ENCODE peak calls at places on chromosomes 11 and 22, in five cellular contexts. One of them, this sample, is unnamed.

GRCh38 chr11:46391578-46392420 is at the start of gene CHRM4:
- DNase-seq in neuronal stem cell: no peak
- DNase-seq in heart right ventricle: peak
- DNase-seq in effector memory CD4-positive, alpha-beta T cell: no peak
- DNase-seq in small intestine: peak
- DNase-seq in this sample: no peak

GRCh38 chr22:50072714-50073538 is 12.3 kb downstream of the MLC1 start:
- DNase-seq in neuronal stem cell: no peak
- DNase-seq in heart right ventricle: no peak
- DNase-seq in effector memory CD4-positive, alpha-beta T cell: no peak
- DNase-seq in small intestine: no peak
- DNase-seq in this sample: no peak

GRCh38 chr11:28269621-28270020 is 161.4 kb downstream of the METTL15 start:
- DNase-seq in neuronal stem cell: no peak
- DNase-seq in heart right ventricle: no peak
- DNase-seq in effector memory CD4-positive, alpha-beta T cell: no peak
- DNase-seq in small intestine: no peak
- DNase-seq in this sample: no peak

GRCh38 chr11:67627394-67627787 is 2.3 kb downstream of the NUDT8 start:
- DNase-seq in neuronal stem cell: no peak
- DNase-seq in heart right ventricle: peak
- DNase-seq in effector memory CD4-positive, alpha-beta T cell: no peak
- DNase-seq in small intestine: no peak
- DNase-seq in this sample: no peak

GRCh38 chr11:23573430-23573829 is 713.2 kb upstream of the CCDC179 start:
- DNase-seq in neuronal stem cell: no peak
- DNase-seq in heart right ventricle: no peak
- DNase-seq in effector memory CD4-positive, alpha-beta T cell: no peak
- DNase-seq in small intestine: no peak
- DNase-seq in this sample: no peak

GRCh38 chr11:78203184-78203583 is 14.5 kb downstream of the USP35 start:
- DNase-seq in neuronal stem cell: no peak
- DNase-seq in heart right ventricle: no peak
- DNase-seq in effector memory CD4-positive, alpha-beta T cell: peak
- DNase-seq in small intestine: peak
- DNase-seq in this sample: no peak

GRCh38 chr22:46073683-46074504 is 76.4 kb upstream of the PPARA start:
- DNase-seq in neuronal stem cell: no peak
- DNase-seq in heart right ventricle: peak
- DNase-seq in effector memory CD4-positive, alpha-beta T cell: no peak
- DNase-seq in small intestine: peak
- DNase-seq in this sample: no peak

GRCh38 chr22:47152938-47153337 is 390.5 kb downstream of the TBC1D22A start:
- DNase-seq in neuronal stem cell: no peak
- DNase-seq in heart right ventricle: no peak
- DNase-seq in effector memory CD4-positive, alpha-beta T cell: no peak
- DNase-seq in small intestine: no peak
- DNase-seq in this sample: no peak

GRCh38 chr11:68684385-68685356 is at the start of gene GAL:
- DNase-seq in neuronal stem cell: no peak
- DNase-seq in heart right ventricle: no peak
- DNase-seq in effector memory CD4-positive, alpha-beta T cell: no peak
- DNase-seq in small intestine: no peak
- DNase-seq in this sample: no peak

GRCh38 chr11:606245-606644 is 9.5 kb downstream of the IRF7 start:
- DNase-seq in neuronal stem cell: no peak
- DNase-seq in heart right ventricle: peak
- DNase-seq in effector memory CD4-positive, alpha-beta T cell: no peak
- DNase-seq in small intestine: no peak
- DNase-seq in this sample: no peak

GRCh38 chr11:36399236-36399635 is 103.1 kb downstream of the PRR5L start:
- DNase-seq in neuronal stem cell: no peak
- DNase-seq in heart right ventricle: no peak
- DNase-seq in effector memory CD4-positive, alpha-beta T cell: no peak
- DNase-seq in small intestine: no peak
- DNase-seq in this sample: no peak

GRCh38 chr11:8934735-8935478 is 2.2 kb upstream of the C11orf16 start:
- DNase-seq in neuronal stem cell: no peak
- DNase-seq in heart right ventricle: no peak
- DNase-seq in effector memory CD4-positive, alpha-beta T cell: no peak
- DNase-seq in small intestine: no peak
- DNase-seq in this sample: no peak

GRCh38 chr22:19120829-19121630 is 1.2 kb downstream of the DGCR2 start:
- DNase-seq in neuronal stem cell: no peak
- DNase-seq in heart right ventricle: no peak
- DNase-seq in effector memory CD4-positive, alpha-beta T cell: no peak
- DNase-seq in small intestine: peak
- DNase-seq in this sample: no peak

GRCh38 chr11:2531277-2531986 is 86.6 kb downstream of the KCNQ1 start:
- DNase-seq in neuronal stem cell: peak
- DNase-seq in heart right ventricle: peak
- DNase-seq in effector memory CD4-positive, alpha-beta T cell: peak
- DNase-seq in small intestine: peak
- DNase-seq in this sample: peak

GRCh38 chr11:17333799-17334586 is 17.6 kb upstream of the NCR3LG1 start:
- DNase-seq in neuronal stem cell: no peak
- DNase-seq in heart right ventricle: peak
- DNase-seq in effector memory CD4-positive, alpha-beta T cell: no peak
- DNase-seq in small intestine: no peak
- DNase-seq in this sample: no peak

GRCh38 chr22:36822581-36822980 is 5.7 kb upstream of the PVALB start:
- DNase-seq in neuronal stem cell: no peak
- DNase-seq in heart right ventricle: no peak
- DNase-seq in effector memory CD4-positive, alpha-beta T cell: no peak
- DNase-seq in small intestine: no peak
- DNase-seq in this sample: no peak

GRCh38 chr11:26187639-26188038 is 144.3 kb upstream of the ANO3 start:
- DNase-seq in neuronal stem cell: no peak
- DNase-seq in heart right ventricle: no peak
- DNase-seq in effector memory CD4-positive, alpha-beta T cell: no peak
- DNase-seq in small intestine: no peak
- DNase-seq in this sample: no peak

GRCh38 chr11:10294289-10294953 is 402 bp upstream of the SBF2 start:
- DNase-seq in neuronal stem cell: no peak
- DNase-seq in heart right ventricle: peak
- DNase-seq in effector memory CD4-positive, alpha-beta T cell: no peak
- DNase-seq in small intestine: peak
- DNase-seq in this sample: no peak

GRCh38 chr11:125345706-125346561 is 150.1 kb downstream of the FEZ1 start:
- DNase-seq in neuronal stem cell: peak
- DNase-seq in heart right ventricle: peak
- DNase-seq in effector memory CD4-positive, alpha-beta T cell: peak
- DNase-seq in small intestine: peak
- DNase-seq in this sample: peak

GRCh38 chr22:45962431-45962712 is 14.6 kb downstream of the WNT7B start:
- DNase-seq in neuronal stem cell: no peak
- DNase-seq in heart right ventricle: no peak
- DNase-seq in effector memory CD4-positive, alpha-beta T cell: no peak
- DNase-seq in small intestine: no peak
- DNase-seq in this sample: no peak

GRCh38 chr22:41822289-41823057 is 10.4 kb upstream of the SREBF2 start:
- DNase-seq in neuronal stem cell: no peak
- DNase-seq in heart right ventricle: no peak
- DNase-seq in effector memory CD4-positive, alpha-beta T cell: no peak
- DNase-seq in small intestine: peak
- DNase-seq in this sample: no peak

GRCh38 chr11:33388793-33389525 is 131.8 kb downstream of the HIPK3 start:
- DNase-seq in neuronal stem cell: no peak
- DNase-seq in heart right ventricle: no peak
- DNase-seq in effector memory CD4-positive, alpha-beta T cell: no peak
- DNase-seq in small intestine: no peak
- DNase-seq in this sample: no peak

GRCh38 chr22:41479671-41480396 is 10.9 kb downstream of the ACO2 start:
- DNase-seq in neuronal stem cell: peak
- DNase-seq in heart right ventricle: no peak
- DNase-seq in effector memory CD4-positive, alpha-beta T cell: no peak
- DNase-seq in small intestine: no peak
- DNase-seq in this sample: peak

GRCh38 chr22:35441489-35442100 is 41.7 kb downstream of the MCM5 start:
- DNase-seq in neuronal stem cell: no peak
- DNase-seq in heart right ventricle: no peak
- DNase-seq in effector memory CD4-positive, alpha-beta T cell: no peak
- DNase-seq in small intestine: no peak
- DNase-seq in this sample: no peak

GRCh38 chr11:121485221-121485620 is 32.5 kb upstream of the SORL1-AS1 start:
- DNase-seq in neuronal stem cell: no peak
- DNase-seq in heart right ventricle: no peak
- DNase-seq in effector memory CD4-positive, alpha-beta T cell: no peak
- DNase-seq in small intestine: no peak
- DNase-seq in this sample: no peak

GRCh38 chr11:11416502-11416901 is 63.5 kb upstream of the CSNK2A3 start:
- DNase-seq in neuronal stem cell: no peak
- DNase-seq in heart right ventricle: no peak
- DNase-seq in effector memory CD4-positive, alpha-beta T cell: no peak
- DNase-seq in small intestine: no peak
- DNase-seq in this sample: no peak

GRCh38 chr11:77471520-77472234 is 2.2 kb downstream of the PAK1 start:
- DNase-seq in neuronal stem cell: no peak
- DNase-seq in heart right ventricle: no peak
- DNase-seq in effector memory CD4-positive, alpha-beta T cell: no peak
- DNase-seq in small intestine: peak
- DNase-seq in this sample: no peak

GRCh38 chr22:35987487-35987886 is 41.1 kb downstream of the RBFOX2 start:
- DNase-seq in neuronal stem cell: no peak
- DNase-seq in heart right ventricle: no peak
- DNase-seq in effector memory CD4-positive, alpha-beta T cell: no peak
- DNase-seq in small intestine: peak
- DNase-seq in this sample: no peak

GRCh38 chr11:36238881-36239280 is 50.3 kb downstream of the COMMD9 start:
- DNase-seq in neuronal stem cell: no peak
- DNase-seq in heart right ventricle: no peak
- DNase-seq in effector memory CD4-positive, alpha-beta T cell: no peak
- DNase-seq in small intestine: no peak
- DNase-seq in this sample: no peak

GRCh38 chr11:833114-833791 is 501 bp downstream of the CD151 start:
- DNase-seq in neuronal stem cell: no peak
- DNase-seq in heart right ventricle: peak
- DNase-seq in effector memory CD4-positive, alpha-beta T cell: no peak
- DNase-seq in small intestine: peak
- DNase-seq in this sample: no peak

GRCh38 chr22:32583921-32584335 is 109.3 kb downstream of the FBXO7 start:
- DNase-seq in neuronal stem cell: no peak
- DNase-seq in heart right ventricle: no peak
- DNase-seq in effector memory CD4-positive, alpha-beta T cell: no peak
- DNase-seq in small intestine: peak
- DNase-seq in this sample: no peak

GRCh38 chr22:24390576-24390975 is 36.8 kb upstream of the ADORA2A start:
- DNase-seq in neuronal stem cell: no peak
- DNase-seq in heart right ventricle: no peak
- DNase-seq in effector memory CD4-positive, alpha-beta T cell: no peak
- DNase-seq in small intestine: no peak
- DNase-seq in this sample: no peak

GRCh38 chr22:42083119-42083518 is 3.6 kb downstream of the SMDT1 start:
- DNase-seq in neuronal stem cell: no peak
- DNase-seq in heart right ventricle: no peak
- DNase-seq in effector memory CD4-positive, alpha-beta T cell: no peak
- DNase-seq in small intestine: no peak
- DNase-seq in this sample: no peak

GRCh38 chr11:27331984-27332383 is 31.0 kb downstream of the CCDC34 start:
- DNase-seq in neuronal stem cell: no peak
- DNase-seq in heart right ventricle: no peak
- DNase-seq in effector memory CD4-positive, alpha-beta T cell: no peak
- DNase-seq in small intestine: no peak
- DNase-seq in this sample: no peak

GRCh38 chr11:119875841-119876600 is 147.0 kb upstream of the NECTIN1 start:
- DNase-seq in neuronal stem cell: no peak
- DNase-seq in heart right ventricle: no peak
- DNase-seq in effector memory CD4-positive, alpha-beta T cell: no peak
- DNase-seq in small intestine: no peak
- DNase-seq in this sample: no peak

GRCh38 chr11:74778581-74778980 is 29.9 kb downstream of the RNF169 start:
- DNase-seq in neuronal stem cell: no peak
- DNase-seq in heart right ventricle: no peak
- DNase-seq in effector memory CD4-positive, alpha-beta T cell: no peak
- DNase-seq in small intestine: no peak
- DNase-seq in this sample: no peak

GRCh38 chr11:75524576-75525432 is 937 bp downstream of the GDPD5 start:
- DNase-seq in neuronal stem cell: peak
- DNase-seq in heart right ventricle: peak
- DNase-seq in effector memory CD4-positive, alpha-beta T cell: peak
- DNase-seq in small intestine: no peak
- DNase-seq in this sample: no peak

DNA sequence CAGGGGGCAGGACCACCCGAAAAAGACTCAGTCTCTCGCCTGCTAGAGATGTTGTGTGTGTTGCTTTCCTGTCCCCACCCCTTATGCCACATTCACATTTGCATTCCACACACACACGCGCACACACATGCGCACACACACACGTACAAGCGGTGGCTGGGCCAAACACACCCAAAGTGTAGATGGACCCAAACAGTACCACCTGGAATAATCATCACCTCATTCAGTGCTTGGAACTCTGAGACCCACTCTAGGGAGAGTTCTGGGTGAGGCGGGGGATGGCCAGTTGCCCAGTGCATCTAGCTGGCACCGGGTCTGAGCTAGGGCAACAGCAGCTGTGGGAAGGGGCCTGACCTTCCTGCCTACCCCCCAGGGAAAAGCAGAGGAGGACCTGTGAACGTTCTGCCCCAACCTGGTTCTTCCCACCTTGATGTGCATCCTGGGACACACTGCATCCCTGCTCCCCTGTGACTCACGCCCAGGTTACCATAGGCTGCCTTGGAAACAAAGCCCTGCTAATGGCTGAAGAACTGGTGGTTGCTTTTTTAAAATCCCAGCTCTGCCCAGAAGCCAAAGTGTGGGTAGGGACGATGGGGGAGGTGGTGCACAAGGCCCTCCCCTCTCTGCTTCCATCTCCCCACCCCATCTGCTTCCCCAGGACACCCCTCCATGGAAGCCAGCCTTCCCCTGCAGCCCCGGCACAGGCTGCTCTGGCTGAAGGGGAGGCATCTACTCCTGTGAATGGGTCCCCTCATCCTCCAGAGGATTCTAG is 7.9 kb upstream of the C11orf96 start:
- DNase-seq in neuronal stem cell: no peak
- DNase-seq in heart right ventricle: no peak
- DNase-seq in effector memory CD4-positive, alpha-beta T cell: no peak
- DNase-seq in small intestine: no peak
- DNase-seq in this sample: no peak
- H3K27ac ChIP-seq in neuronal stem cell: no peak
- H3K27ac ChIP-seq in heart right ventricle: no peak
- H3K27ac ChIP-seq in effector memory CD4-positive, alpha-beta T cell: no peak
- H3K27ac ChIP-seq in small intestine: no peak
- H3K27ac ChIP-seq in this sample: no peak

GRCh38 chr11:65434057-65434666 is 11.6 kb downstream of the NEAT1 start:
- DNase-seq in neuronal stem cell: no peak
- DNase-seq in heart right ventricle: no peak
- DNase-seq in effector memory CD4-positive, alpha-beta T cell: no peak
- DNase-seq in small intestine: peak
- DNase-seq in this sample: no peak
- H3K27ac ChIP-seq in neuronal stem cell: no peak
- H3K27ac ChIP-seq in heart right ventricle: peak
- H3K27ac ChIP-seq in effector memory CD4-positive, alpha-beta T cell: no peak
- H3K27ac ChIP-seq in small intestine: no peak
- H3K27ac ChIP-seq in this sample: peak

GRCh38 chr11:128900468-128900867 is 9.3 kb downstream of the KCNJ5 start:
- DNase-seq in neuronal stem cell: no peak
- DNase-seq in heart right ventricle: no peak
- DNase-seq in effector memory CD4-positive, alpha-beta T cell: no peak
- DNase-seq in small intestine: no peak
- DNase-seq in this sample: no peak
- H3K27ac ChIP-seq in neuronal stem cell: no peak
- H3K27ac ChIP-seq in heart right ventricle: no peak
- H3K27ac ChIP-seq in effector memory CD4-positive, alpha-beta T cell: no peak
- H3K27ac ChIP-seq in small intestine: no peak
- H3K27ac ChIP-seq in this sample: no peak

GRCh38 chr11:112834277-112834755 is 126.9 kb upstream of the NCAM1 start:
- DNase-seq in neuronal stem cell: no peak
- DNase-seq in heart right ventricle: peak
- DNase-seq in effector memory CD4-positive, alpha-beta T cell: no peak
- DNase-seq in small intestine: no peak
- DNase-seq in this sample: peak
- H3K27ac ChIP-seq in neuronal stem cell: no peak
- H3K27ac ChIP-seq in heart right ventricle: peak
- H3K27ac ChIP-seq in effector memory CD4-positive, alpha-beta T cell: no peak
- H3K27ac ChIP-seq in small intestine: no peak
- H3K27ac ChIP-seq in this sample: no peak